ENCODE peak calls at places on chromosomes 13 and 19, in ten cellular contexts. Z is ovary, R is A549, U is body of pancreas, L is uterus, M is IMR-90, W is GM12878, G is tibial nerve, H is adrenal gland, Y is esophagus squamous epithelium. T is an unnamed sample.

GRCh38 chr19:36528921-36529518 is 949 bp upstream of the ZNF260 start:
- DNase-seq in H (no peak), Z (no peak), L (no peak), R (peak), U (no peak), W (peak), Y (no peak), M (no peak), G (no peak), T (no peak)

GRCh38 chr19:43759515-43759914 is 4.8 kb upstream of the SMG9 start:
- DNase-seq in Y (no peak), Z (no peak), W (no peak), R (peak), G (no peak), U (no peak), L (no peak), H (peak), M (peak), T (no peak)

GRCh38 chr19:47447470-47448359 is 24.0 kb downstream of the SLC8A2 start:
- DNase-seq in R (peak), Y (no peak), H (peak), U (peak), Z (peak), G (no peak), W (no peak), L (peak), M (peak), T (peak)

GRCh38 chr19:2083174-2083854 is 12.8 kb downstream of the MOB3A start:
- DNase-seq in U (no peak), G (no peak), W (no peak), Z (no peak), H (no peak), R (no peak), L (peak), M (no peak), Y (no peak), T (no peak)

GRCh38 chr13:111398196-111398595 is 77.8 kb downstream of the TEX29 start:
- DNase-seq in H (no peak), M (no peak), Z (no peak), Y (no peak), U (no peak), G (no peak), W (no peak), R (no peak), L (no peak), T (no peak)

GRCh38 chr19:1163934-1164683 is 10.0 kb downstream of the SBNO2 start:
- DNase-seq in Z (no peak), G (no peak), L (no peak), M (no peak), U (no peak), R (no peak), H (no peak), W (no peak), Y (no peak), T (peak)

GRCh38 chr19:2426661-2427322 is 594 bp downstream of the TIMM13 start:
- DNase-seq in M (peak), W (no peak), Y (no peak), L (no peak), H (peak), R (peak), Z (peak), U (peak), G (no peak), T (peak)

GRCh38 chr13:109698779-109699178 is 87.6 kb downstream of the IRS2 start:
- DNase-seq in L (no peak), M (peak), R (no peak), G (no peak), W (no peak), H (no peak), Y (no peak), Z (no peak), U (no peak), T (no peak)

GRCh38 chr13:109684836-109685602 is 101.4 kb downstream of the IRS2 start:
- DNase-seq in M (no peak), Y (no peak), U (peak), L (no peak), H (no peak), G (peak), Z (peak), W (no peak), R (no peak), T (peak)

GRCh38 chr13:110713981-110714797 is 689 bp downstream of the ING1 start:
- DNase-seq in G (peak), Z (peak), Y (no peak), M (peak), H (peak), R (no peak), L (peak), W (no peak), U (peak), T (peak)

GRCh38 chr13:73803997-73804396 is 330.2 kb downstream of the KLF12 start:
- DNase-seq in H (no peak), L (no peak), G (no peak), Z (no peak), U (no peak), M (peak), R (no peak), Y (no peak), W (no peak), T (no peak)

GRCh38 chr19:30227661-30228112 is 144.5 kb upstream of the ZNF536 start:
- DNase-seq in M (peak), G (peak), H (peak), Y (no peak), W (no peak), R (peak), Z (peak), L (no peak), U (peak), T (peak)

GRCh38 chr13:80881495-80882482 is 540.9 kb upstream of the SPRY2 start:
- DNase-seq in U (no peak), G (no peak), M (no peak), L (no peak), Y (no peak), Z (no peak), W (no peak), H (no peak), R (no peak), T (no peak)

GRCh38 chr19:873084-874019 is 13.9 kb downstream of the CFD start:
- DNase-seq in R (no peak), W (peak), H (no peak), U (no peak), Z (peak), L (no peak), G (no peak), M (peak), Y (peak), T (no peak)

GRCh38 chr19:19475845-19476828 is 39.2 kb downstream of the TSSK6 start:
- DNase-seq in H (no peak), G (no peak), W (no peak), L (no peak), M (no peak), U (no peak), Y (no peak), Z (no peak), R (peak), T (no peak)

GRCh38 chr19:38049105-38049649 is 142.2 kb downstream of the SIPA1L3 start:
- DNase-seq in H (no peak), R (no peak), W (peak), U (no peak), Z (no peak), L (no peak), G (no peak), M (no peak), Y (no peak), T (no peak)

GRCh38 chr19:6963259-6963852 is 57.9 kb downstream of the MBD3L2B start:
- DNase-seq in Z (no peak), U (no peak), H (no peak), W (no peak), L (no peak), R (no peak), M (no peak), Y (no peak), G (no peak), T (no peak)

GRCh38 chr13:98473792-98474153 is 103.1 kb downstream of the STK24 start:
- DNase-seq in G (no peak), H (no peak), M (no peak), W (no peak), Y (no peak), R (no peak), U (no peak), Z (no peak), L (no peak), T (no peak)

DNA sequence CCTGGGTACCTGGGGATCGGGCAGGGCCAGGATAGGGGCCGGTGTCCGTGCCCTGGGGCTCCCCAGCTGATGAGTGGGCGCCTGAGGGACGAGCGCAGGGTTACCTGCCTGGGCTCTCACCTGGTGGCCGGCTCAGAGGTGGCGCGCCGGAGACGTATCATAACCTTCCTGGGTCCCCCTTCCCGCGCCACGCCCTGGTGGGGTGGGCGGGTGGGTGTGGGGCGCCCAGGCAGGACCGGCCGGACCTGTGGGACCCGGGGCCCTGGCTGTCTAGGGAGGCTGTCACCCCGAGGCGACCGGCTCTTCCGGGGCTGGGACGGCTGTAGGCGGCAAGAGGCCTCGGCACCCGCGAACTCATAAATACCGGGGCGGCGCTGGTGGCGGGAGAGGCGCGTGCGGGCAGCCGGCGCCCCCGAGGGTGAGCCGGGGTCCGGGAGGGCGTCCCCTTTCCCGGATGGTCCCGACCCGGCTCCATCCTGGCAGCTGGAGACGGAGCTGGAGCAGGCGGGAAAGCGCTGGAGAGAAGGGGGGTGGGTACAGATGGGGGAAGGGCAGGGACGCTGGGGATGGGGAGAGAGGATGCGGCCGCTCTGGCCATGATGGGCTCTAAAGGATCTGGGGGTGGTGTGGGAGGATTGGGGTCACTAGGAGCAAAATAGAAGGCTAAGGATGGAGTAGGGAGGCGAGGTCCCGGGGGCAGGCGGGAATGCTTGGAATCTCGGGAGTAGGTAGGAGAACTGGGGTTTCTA is at the start of gene ACP7:
- DNase-seq in L (no peak), Y (no peak), M (no peak), U (peak), G (no peak), R (no peak), H (no peak), W (no peak), Z (no peak), T (no peak)
- H3K4me3 ChIP-seq in L (no peak), Y (peak), M (peak), U (no peak), G (peak), R (peak), H (no peak), W (no peak), Z (no peak), T (no peak)

DNA sequence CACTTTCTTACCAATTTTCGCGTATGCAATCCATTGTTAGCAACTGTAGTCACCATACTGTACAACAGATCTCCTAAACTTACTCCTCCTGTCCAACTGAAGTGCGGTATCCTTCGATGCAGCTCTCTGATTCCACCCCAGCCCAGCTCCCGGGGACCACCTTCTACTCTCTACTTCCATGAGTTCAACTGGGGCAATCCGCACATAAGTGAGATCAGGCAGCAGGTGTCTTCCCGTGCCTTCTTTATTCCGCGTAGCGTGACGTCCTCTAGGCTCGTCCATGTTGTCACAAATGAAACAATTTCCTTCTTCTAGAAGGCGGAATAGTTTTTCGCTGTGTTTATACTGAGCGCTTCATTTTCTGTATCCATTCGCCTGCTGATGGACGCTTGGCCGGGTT is 8.4 kb downstream of the LILRB1 start:
- DNase-seq in G (no peak), H (no peak), R (no peak), L (no peak), W (no peak), M (no peak), Z (no peak), Y (no peak), U (no peak), T (no peak)
- TF ChIP-seq POLR2A in G (no peak), H (no peak), R (no peak), L (no peak), W (no peak), M (no peak), Z (no peak), Y (no peak), U (no peak), T (no peak)

GRCh38 chr19:41154060-41154459 is 39.0 kb upstream of the CYP2S1 start:
- DNase-seq in G (no peak), U (no peak), Y (no peak), L (no peak), H (no peak), Z (no peak), M (no peak), R (no peak), W (no peak), T (no peak)

GRCh38 chr19:41159861-41160260 is 33.2 kb upstream of the CYP2S1 start:
- DNase-seq in U (no peak), R (no peak), M (no peak), W (no peak), H (no peak), G (no peak), Z (no peak), L (no peak), Y (no peak), T (no peak)

GRCh38 chr19:41161903-41162302 is 31.1 kb upstream of the CYP2S1 start:
- DNase-seq in L (no peak), G (no peak), Z (no peak), H (no peak), M (no peak), U (no peak), Y (no peak), W (no peak), R (no peak), T (no peak)

DNA sequence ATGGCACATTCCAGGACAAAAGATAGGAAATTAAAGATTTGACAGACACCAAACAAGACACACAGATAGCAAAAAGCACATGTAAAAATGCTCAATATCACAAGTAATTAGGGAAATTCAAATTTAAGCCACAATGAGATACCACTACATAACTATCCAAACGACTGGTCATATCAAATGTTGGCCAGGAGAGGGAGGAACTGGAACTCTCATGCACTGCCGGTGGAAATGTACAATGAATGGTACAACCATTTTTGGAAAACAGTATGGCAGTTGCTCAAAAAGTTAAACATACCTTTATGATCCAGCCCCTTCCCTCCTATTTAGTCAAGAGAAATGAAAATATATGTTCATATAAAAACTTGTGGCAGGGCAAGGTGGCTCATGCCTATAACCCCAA is 36.8 kb upstream of the CYP2S1 start:
- DNase-seq in G (no peak), Y (no peak), H (no peak), Z (no peak), R (no peak), W (no peak), M (no peak), L (no peak), U (no peak), T (no peak)
- TF ChIP-seq CTCF in G (no peak), Y (no peak), H (no peak), Z (no peak), R (no peak), W (no peak), M (no peak), L (no peak), U (no peak), T (no peak)

GRCh38 chr13:33280550-33280905 is 5.0 kb downstream of the STARD13 start:
- DNase-seq in M (no peak), Y (no peak), W (no peak), Z (no peak), G (no peak), L (no peak), H (no peak), R (no peak), U (no peak), T (no peak)
- H3K4me3 ChIP-seq in M (no peak), Y (no peak), W (no peak), Z (no peak), G (peak), L (no peak), H (no peak), R (peak), U (no peak), T (no peak)

DNA sequence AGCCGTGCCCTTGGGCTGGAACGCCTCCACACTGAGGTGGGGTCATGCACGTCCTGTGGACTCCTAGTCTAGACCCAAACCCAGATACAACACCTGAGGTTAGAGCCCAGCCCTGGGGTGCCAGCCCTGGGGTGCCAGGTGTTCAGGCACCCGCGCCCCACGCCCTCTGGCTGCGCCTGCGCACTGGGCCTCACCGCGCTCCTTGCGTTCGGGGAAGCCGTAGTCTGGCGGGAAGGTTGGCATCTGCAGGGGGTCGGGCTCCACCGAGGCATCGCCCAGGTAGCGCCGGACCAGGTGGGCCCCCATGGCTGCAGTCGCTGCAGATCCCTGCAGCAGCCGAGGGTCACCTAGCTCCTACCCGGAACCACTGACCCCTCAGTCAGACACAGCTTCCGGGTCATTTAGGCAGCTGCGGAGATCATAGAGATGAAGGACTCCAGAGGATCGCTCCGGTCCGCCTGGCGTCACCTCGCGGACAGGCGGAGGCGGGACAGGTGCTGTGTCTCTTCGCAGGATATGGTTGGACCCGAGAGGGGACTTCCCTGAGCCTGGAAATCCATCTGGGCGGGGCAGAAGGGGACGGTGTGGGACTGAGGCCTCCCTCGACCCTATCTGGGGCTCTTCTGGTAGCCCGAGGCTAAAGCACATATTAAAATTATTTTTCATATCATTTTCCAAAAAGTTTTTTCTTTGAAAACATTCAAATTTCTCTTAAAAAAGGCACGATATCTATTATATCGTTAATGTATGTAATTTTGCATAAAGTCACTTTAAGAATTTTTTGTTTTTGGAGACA is at the start of gene NDUFB7:
- DNase-seq in W (peak), G (peak), R (peak), M (peak), Z (peak), L (peak), Y (peak), U (peak), H (peak), T (peak)
- TF ChIP-seq POLR2A in W (peak), G (peak), R (peak), M (peak), Z (no peak), L (peak), Y (peak), U (peak), H (no peak), T (peak)

GRCh38 chr19:45515807-45516401 is 8.6 kb downstream of the VASP start:
- DNase-seq in R (no peak), H (no peak), W (no peak), G (no peak), U (no peak), Y (no peak), Z (no peak), L (no peak), M (no peak), T (peak)
- TF ChIP-seq CTCF in R (no peak), H (no peak), W (no peak), G (no peak), U (no peak), Y (no peak), Z (no peak), L (no peak), M (no peak), T (no peak)

T was measured in right lobe of liver.